ENCODE peak calls at places on chromosomes 7 and 10, in seven cellular contexts. S is nephron progenitor cell; G is AML-193; Q is colonic mucosa; K is effector CD8-positive, alpha-beta T cell; V is stimulated activated CD4-positive, alpha-beta T cell treated with anti-CD3 and anti-CD28 coated beads, Interleukin-2, amount 100 ng/mL, for 48 hours; F is RWPE2. D is an unnamed sample.

GRCh38 chr10:105691811-105692210 is 1050.7 kb downstream of the SORCS3 start:
- DNase-seq in Q (peak), K (no peak), F (no peak), G (no peak), S (peak), V (no peak), D (no peak)

GRCh38 chr10:49161411-49161997 is 26.7 kb downstream of the TMEM273 start:
- DNase-seq in K (no peak), G (peak), Q (no peak), F (no peak), V (no peak), S (no peak), D (no peak)

GRCh38 chr10:124223001-124223710 is 129.8 kb upstream of the CHST15 start:
- DNase-seq in K (no peak), S (no peak), G (no peak), V (no peak), Q (no peak), F (no peak), D (no peak)

GRCh38 chr7:46565257-46565656 is 644.2 kb upstream of the IGFBP3 start:
- DNase-seq in S (no peak), V (no peak), K (no peak), F (no peak), G (no peak), Q (no peak), D (no peak)

GRCh38 chr7:29877196-29877595 is 70.9 kb downstream of the WIPF3 start:
- DNase-seq in F (no peak), Q (no peak), V (no peak), S (no peak), G (no peak), K (no peak), D (no peak)

GRCh38 chr7:139542308-139543151 is 19.0 kb downstream of the CLEC2L start:
- DNase-seq in S (no peak), F (no peak), V (no peak), Q (no peak), G (no peak), K (no peak), D (no peak)

GRCh38 chr7:157949711-157950110 is 612.9 kb downstream of the DNAJB6 start:
- DNase-seq in G (no peak), K (no peak), Q (no peak), F (no peak), V (no peak), S (no peak), D (no peak)

GRCh38 chr10:11515596-11516418 is 95.6 kb downstream of the USP6NL start:
- DNase-seq in F (no peak), G (peak), K (peak), V (peak), Q (peak), S (no peak), D (peak)

GRCh38 chr10:128040096-128040495 is 86.1 kb downstream of the MKI67 start:
- DNase-seq in G (no peak), F (peak), Q (no peak), K (no peak), V (no peak), S (no peak), D (no peak)

GRCh38 chr10:112955736-112956421 is 5.8 kb downstream of the TCF7L2 start:
- DNase-seq in G (peak), F (no peak), S (no peak), K (no peak), Q (peak), V (no peak), D (no peak)

GRCh38 chr10:80493482-80494021 is 39.4 kb downstream of the TSPAN14 start:
- DNase-seq in V (no peak), G (no peak), F (no peak), S (no peak), K (no peak), Q (no peak), D (peak)

GRCh38 chr10:110172155-110172554 is 35.2 kb upstream of the MXI1 start:
- DNase-seq in V (no peak), K (no peak), Q (no peak), F (no peak), G (no peak), S (no peak), D (no peak)

GRCh38 chr10:53601260-53601875 is 828.8 kb upstream of the MBL2 start:
- DNase-seq in K (no peak), S (peak), Q (no peak), F (no peak), G (peak), V (no peak), D (no peak)

GRCh38 chr7:29156798-29157461 is 10.6 kb upstream of the CPVL start:
- DNase-seq in S (no peak), Q (no peak), G (no peak), V (no peak), F (no peak), K (no peak), D (no peak)

GRCh38 chr10:113620486-113620885 is 43.4 kb downstream of the NRAP start:
- DNase-seq in K (no peak), S (no peak), V (no peak), Q (no peak), F (no peak), G (no peak), D (no peak)

GRCh38 chr10:4013651-4014085 is 228.7 kb upstream of the KLF6 start:
- DNase-seq in Q (peak), K (no peak), F (no peak), G (no peak), V (peak), S (no peak), D (no peak)

GRCh38 chr10:335151-335800 is 200.0 kb downstream of the ZMYND11 start:
- DNase-seq in Q (no peak), K (no peak), G (no peak), V (no peak), F (no peak), S (no peak), D (no peak)

GRCh38 chr10:6578221-6579192 is 1.6 kb downstream of the PRKCQ start:
- DNase-seq in V (no peak), Q (no peak), S (no peak), K (no peak), G (no peak), F (no peak), D (no peak)

GRCh38 chr7:132076301-132077049 is 499.8 kb downstream of the PLXNA4 start:
- DNase-seq in F (no peak), K (no peak), Q (no peak), G (no peak), V (no peak), S (no peak), D (peak)

GRCh38 chr7:75878769-75879596 is at the start of gene RHBDD2:
- DNase-seq in Q (peak), K (peak), G (peak), S (peak), F (peak), V (peak), D (peak)

GRCh38 chr7:13875496-13876074 is 113.9 kb downstream of the ETV1 start:
- DNase-seq in S (no peak), F (no peak), G (no peak), Q (no peak), V (no peak), K (no peak), D (no peak)

GRCh38 chr7:103343758-103344452 is 662 bp downstream of the DNAJC2 start:
- DNase-seq in K (peak), S (peak), F (no peak), V (peak), Q (peak), G (peak), D (no peak)

GRCh38 chr7:13850185-13850752 is 139.2 kb downstream of the ETV1 start:
- DNase-seq in Q (peak), F (peak), V (peak), S (no peak), K (no peak), G (peak), D (peak)

GRCh38 chr10:3323865-3324498 is 151.4 kb upstream of the PITRM1 start:
- DNase-seq in S (no peak), G (no peak), K (no peak), Q (no peak), F (no peak), V (no peak), D (no peak)

GRCh38 chr10:13708256-13708990 is 121.7 kb downstream of the PRPF18 start:
- DNase-seq in F (no peak), Q (no peak), K (no peak), S (no peak), V (no peak), G (no peak), D (no peak)

GRCh38 chr7:102012941-102013461 is 195.6 kb downstream of the CUX1 start:
- DNase-seq in G (no peak), V (no peak), Q (no peak), S (no peak), K (no peak), F (no peak), D (no peak)

GRCh38 chr7:12765431-12766100 is 78.1 kb downstream of the ARL4A start:
- DNase-seq in S (no peak), V (no peak), F (no peak), Q (no peak), G (no peak), K (no peak), D (no peak)

GRCh38 chr7:66964391-66964790 is 31.0 kb downstream of the SBDS start:
- DNase-seq in K (no peak), F (no peak), Q (no peak), S (no peak), G (no peak), V (no peak), D (no peak)

GRCh38 chr7:28096713-28097112 is 83.9 kb downstream of the JAZF1 start:
- DNase-seq in Q (peak), K (no peak), V (peak), F (no peak), S (peak), G (peak), D (no peak)

GRCh38 chr10:101217450-101218281 is 11.6 kb downstream of the LBX1 start:
- DNase-seq in F (no peak), V (no peak), G (no peak), S (peak), Q (no peak), K (no peak), D (no peak)

GRCh38 chr10:111598433-111599059 is 521.7 kb downstream of the ADRA2A start:
- DNase-seq in Q (peak), F (no peak), V (peak), S (peak), K (no peak), G (peak), D (peak)

GRCh38 chr10:127587668-127588395 is 38.7 kb downstream of the NPS start:
- DNase-seq in V (no peak), G (no peak), S (no peak), K (no peak), Q (no peak), F (no peak), D (no peak)